ENCODE peak calls at places on chromosomes 16 and 17, in seven cellular contexts. N, F, K, A, I, Q and M are unnamed samples.
A peak's percentile ranks its signal among the peaks of the same experiment; 100 is the strongest.

GRCh38 chr16:60041671-60042070 is 1307.6 kb upstream of the GOT2 start:
- DNase-seq in N (no peak), F (no peak), K (no peak), A (no peak), I (no peak), Q (no peak), M (no peak)

GRCh38 chr16:21950782-21951521 is 2.2 kb upstream of the UQCRC2 start:
- DNase-seq in N (no peak), F (no peak), K (peak; percentile 26), A (peak; percentile 56), I (peak; percentile 37), Q (no peak), M (peak; percentile 37)

GRCh38 chr16:88130681-88131080 is 179.4 kb downstream of the BANP start:
- DNase-seq in N (no peak), F (no peak), K (no peak), A (no peak), I (no peak), Q (no peak), M (no peak)

GRCh38 chr17:33949100-33949499 is 306.0 kb upstream of the CCL2 start:
- DNase-seq in N (peak; percentile 84), F (peak; percentile 8), K (peak; percentile 69), A (no peak), I (peak; percentile 43), Q (peak; percentile 25), M (no peak)

GRCh38 chr17:66939461-66940114 is 24.9 kb upstream of the CACNG4 start:
- DNase-seq in N (no peak), F (no peak), K (no peak), A (no peak), I (no peak), Q (no peak), M (no peak)

GRCh38 chr17:38890410-38890746 is 20.5 kb downstream of the LASP1 start:
- DNase-seq in N (peak; percentile 27), F (no peak), K (no peak), A (no peak), I (no peak), Q (no peak), M (no peak)

GRCh38 chr16:73066321-73066926 is 18.5 kb upstream of the ZFHX3 start:
- DNase-seq in N (no peak), F (peak; percentile 15), K (no peak), A (no peak), I (no peak), Q (no peak), M (no peak)

GRCh38 chr16:81491522-81492188 is 47.0 kb downstream of the CMIP start:
- DNase-seq in N (no peak), F (no peak), K (no peak), A (no peak), I (peak; percentile 52), Q (no peak), M (peak; percentile 65)

GRCh38 chr17:57210224-57210553 is 46.1 kb upstream of the MSI2 start:
- DNase-seq in N (no peak), F (no peak), K (no peak), A (no peak), I (peak; percentile 5), Q (no peak), M (no peak)

GRCh38 chr16:456891-457483 is 31.5 kb downstream of the RAB11FIP3 start:
- DNase-seq in N (no peak), F (no peak), K (no peak), A (peak; percentile 55), I (peak; percentile 40), Q (no peak), M (peak; percentile 56)

GRCh38 chr16:14548933-14549788 is 80.9 kb downstream of the PARN start:
- DNase-seq in N (no peak), F (no peak), K (peak; percentile 22), A (no peak), I (no peak), Q (peak; percentile 13), M (no peak)

GRCh38 chr17:35345926-35346771 is 27.3 kb downstream of the SLFN11 start:
- DNase-seq in N (peak; percentile 75), F (peak; percentile 15), K (peak; percentile 84), A (peak; percentile 79), I (peak; percentile 40), Q (no peak), M (peak; percentile 53)

GRCh38 chr16:77169650-77170236 is 21.2 kb upstream of the MON1B start:
- DNase-seq in N (peak; percentile 63), F (peak; percentile 70), K (peak; percentile 68), A (peak; percentile 44), I (peak; percentile 71), Q (peak; percentile 17), M (peak; percentile 34)

GRCh38 chr16:88505405-88506082 is 52.5 kb downstream of the ZFPM1 start:
- DNase-seq in N (peak; percentile 50), F (no peak), K (peak; percentile 23), A (no peak), I (no peak), Q (no peak), M (no peak)

GRCh38 chr17:6853764-6854442 is 22.4 kb upstream of the TEKT1 start:
- DNase-seq in N (peak; percentile 91), F (no peak), K (peak; percentile 93), A (no peak), I (no peak), Q (peak; percentile 34), M (no peak)

GRCh38 chr17:77708049-77708448 is 250.5 kb upstream of the TNRC6C start:
- DNase-seq in N (peak; percentile 23), F (no peak), K (no peak), A (no peak), I (no peak), Q (no peak), M (no peak)

GRCh38 chr16:72467157-72467759 is 295.3 kb upstream of the PMFBP1 start:
- DNase-seq in N (no peak), F (peak; percentile 11), K (peak; percentile 81), A (peak; percentile 60), I (peak; percentile 57), Q (no peak), M (peak; percentile 60)

GRCh38 chr16:11844499-11844898 is 6.8 kb downstream of the RSL1D1 start:
- DNase-seq in N (no peak), F (no peak), K (no peak), A (no peak), I (no peak), Q (no peak), M (no peak)

GRCh38 chr16:2845116-2845515 is 12.9 kb downstream of the PRSS22 start:
- DNase-seq in N (no peak), F (no peak), K (no peak), A (no peak), I (peak; percentile 89), Q (no peak), M (no peak)

GRCh38 chr16:56341656-56342397 is 83.5 kb downstream of the AMFR start:
- DNase-seq in N (no peak), F (no peak), K (no peak), A (no peak), I (no peak), Q (no peak), M (no peak)

GRCh38 chr17:83086907-83087787 is 7.7 kb downstream of the METRNL start:
- DNase-seq in N (no peak), F (no peak), K (no peak), A (no peak), I (no peak), Q (no peak), M (no peak)

GRCh38 chr17:8695916-8696415 is 48.7 kb downstream of the CCDC42 start:
- DNase-seq in N (peak; percentile 15), F (no peak), K (no peak), A (no peak), I (no peak), Q (no peak), M (no peak)

GRCh38 chr17:41975099-41976083 is 8.8 kb downstream of the CNP start:
- DNase-seq in N (no peak), F (no peak), K (no peak), A (no peak), I (no peak), Q (no peak), M (peak; percentile 69)

GRCh38 chr17:835263-835662 is 53.1 kb downstream of the MRM3 start:
- DNase-seq in N (peak; percentile 74), F (no peak), K (peak; percentile 90), A (peak; percentile 95), I (peak; percentile 4), Q (peak; percentile 23), M (peak; percentile 95)

GRCh38 chr16:88662222-88662842 is 559 bp downstream of the MVD start:
- DNase-seq in N (peak; percentile 32), F (no peak), K (peak; percentile 11), A (peak; percentile 22), I (peak; percentile 37), Q (no peak), M (no peak)

GRCh38 chr17:74194682-74195081 is 8.8 kb upstream of the RPL38 start:
- DNase-seq in N (no peak), F (no peak), K (no peak), A (no peak), I (no peak), Q (no peak), M (no peak)

GRCh38 chr17:73371285-73371684 is 59.5 kb upstream of the CDC42EP4 start:
- DNase-seq in N (no peak), F (no peak), K (no peak), A (peak; percentile 73), I (no peak), Q (no peak), M (peak; percentile 92)

DNA sequence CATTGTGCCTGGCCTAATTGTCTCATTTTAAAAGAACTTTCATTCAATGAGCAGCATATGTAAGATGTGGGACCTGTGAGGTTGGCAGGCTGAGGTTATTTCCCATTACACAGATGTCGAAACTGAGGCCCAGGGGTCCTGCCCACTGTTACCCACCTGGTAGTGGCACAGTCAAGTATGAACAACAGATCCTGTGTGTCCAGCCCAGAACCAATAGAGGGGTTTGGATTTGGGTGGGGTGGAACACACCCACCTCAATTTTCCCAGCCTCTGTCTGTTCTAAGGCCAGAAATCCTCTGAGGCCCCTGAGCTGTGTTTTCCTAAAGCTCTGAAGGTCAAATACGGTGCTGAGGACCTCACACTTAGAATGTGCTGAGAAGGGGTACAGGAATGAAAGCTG is 179.5 kb downstream of the XYLT1 start:
- DNase-seq in N (no peak), F (no peak), K (no peak), A (no peak), I (no peak), Q (no peak), M (no peak)
- H4K8ac ChIP-seq in N (no peak overlapping the region), F (no peak overlapping the region), K (no peak overlapping the region), A (no peak overlapping the region), I (no peak overlapping the region), Q (no peak overlapping the region), M (no peak overlapping the region)

GRCh38 chr17:28963841-28964240 is 12.5 kb upstream of the PHF12 start:
- DNase-seq in N (no peak), F (no peak), K (no peak), A (no peak), I (no peak), Q (no peak), M (no peak)
- H4K8ac ChIP-seq in N (no peak overlapping the region), F (no peak overlapping the region), K (no peak overlapping the region), A (peak overlapping the region; percentile 27), I (no peak overlapping the region), Q (no peak overlapping the region), M (no peak overlapping the region)

GRCh38 chr16:53654946-53655345 is 48.7 kb downstream of the RPGRIP1L start:
- DNase-seq in N (no peak), F (no peak), K (no peak), A (no peak), I (no peak), Q (no peak), M (no peak)
- H4K8ac ChIP-seq in N (no peak overlapping the region), F (no peak overlapping the region), K (no peak overlapping the region), A (no peak overlapping the region), I (no peak overlapping the region), Q (no peak overlapping the region), M (no peak overlapping the region)

DNA sequence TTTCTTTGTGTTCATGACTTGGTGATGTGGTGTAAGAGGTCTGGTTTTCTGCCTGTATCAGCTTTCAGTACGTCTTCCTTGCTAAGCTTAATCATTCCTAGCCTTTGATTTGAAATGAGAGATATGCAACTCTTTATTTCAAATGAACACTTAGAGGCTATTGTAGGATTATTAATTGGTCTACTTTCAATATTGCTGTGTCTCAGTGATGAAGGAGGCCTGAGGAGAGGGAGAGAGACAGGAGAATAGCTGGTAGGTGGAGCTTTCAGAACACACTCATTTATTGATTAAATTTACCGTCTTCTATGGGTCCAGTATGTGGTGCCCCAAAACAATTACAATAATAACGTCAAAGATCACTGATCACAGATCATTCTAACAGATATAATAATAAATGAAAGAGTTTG is 187.0 kb downstream of the BCAS3 start:
- DNase-seq in N (no peak), F (no peak), K (no peak), A (no peak), I (no peak), Q (no peak), M (no peak)
- H4K8ac ChIP-seq in N (no peak overlapping the region), F (no peak overlapping the region), K (no peak overlapping the region), A (no peak overlapping the region), I (no peak overlapping the region), Q (no peak overlapping the region), M (no peak overlapping the region)